ENCODE peak calls at places on chromosomes 13 and 19, in seven cellular contexts. T, U, N, B, E, Q and V are unnamed samples.

GRCh38 chr13:67966065-67966464 is 735.9 kb upstream of the PCDH9 start:
- DNase-seq in E (no peak), T (no peak), Q (no peak), U (no peak), B (no peak), N (no peak), V (no peak)

GRCh38 chr13:94435604-94436226 is 43.8 kb downstream of the DCT start:
- DNase-seq in U (no peak), E (peak; percentile 61), Q (peak; percentile 2), N (peak; percentile 41), B (no peak), T (no peak), V (no peak)

GRCh38 chr19:1252221-1252817 is 3.9 kb downstream of the MIDN start:
- DNase-seq in Q (peak; percentile 81), U (peak; percentile 84), B (peak; percentile 96), N (peak; percentile 72), E (peak; percentile 96), T (no peak), V (peak; percentile 38)

GRCh38 chr19:10419200-10419645 is 1.1 kb upstream of the PDE4A start:
- DNase-seq in B (no peak), E (no peak), N (no peak), T (no peak), Q (no peak), U (no peak), V (no peak)

GRCh38 chr19:29845576-29846176 is 33.9 kb downstream of the CCNE1 start:
- DNase-seq in E (peak; percentile 37), B (peak; percentile 84), N (peak; percentile 29), T (no peak), Q (no peak), U (no peak), V (no peak)

GRCh38 chr13:23848639-23849282 is 40.4 kb downstream of the MIPEP start:
- DNase-seq in U (peak; percentile 15), Q (no peak), E (peak; percentile 70), N (no peak), T (no peak), B (no peak), V (no peak)

GRCh38 chr13:111031531-111031961 is 83.6 kb upstream of the ARHGEF7 start:
- DNase-seq in E (no peak), U (no peak), B (no peak), N (no peak), Q (peak; percentile 80), T (no peak), V (no peak)

GRCh38 chr13:20178156-20178555 is 14.6 kb downstream of the GJB2 start:
- DNase-seq in E (peak; percentile 73), Q (no peak), B (no peak), T (no peak), U (no peak), N (no peak), V (no peak)

GRCh38 chr19:39684283-39684682 is 20.0 kb upstream of the LGALS14 start:
- DNase-seq in E (no peak), T (no peak), B (no peak), N (no peak), U (peak; percentile 46), Q (no peak), V (no peak)

GRCh38 chr13:105466376-105466775 is 1069.1 kb downstream of the EFNB2 start:
- DNase-seq in N (no peak), E (no peak), B (no peak), U (no peak), Q (no peak), T (no peak), V (no peak)

GRCh38 chr13:95124959-95125358 is 176.3 kb downstream of the ABCC4 start:
- DNase-seq in B (no peak), T (no peak), E (peak; percentile 42), Q (no peak), U (no peak), N (no peak), V (no peak)

GRCh38 chr13:99119686-99120085 is 81.0 kb upstream of the UBAC2 start:
- DNase-seq in Q (no peak), U (no peak), N (no peak), B (no peak), T (no peak), E (no peak), V (no peak)

GRCh38 chr13:58254961-58255360 is 623.4 kb downstream of the PCDH17 start:
- DNase-seq in Q (no peak), N (no peak), B (no peak), T (no peak), U (no peak), E (no peak), V (no peak)

GRCh38 chr13:33441015-33441414 is 155.5 kb upstream of the STARD13 start:
- DNase-seq in B (no peak), Q (no peak), E (peak; percentile 60), N (no peak), T (no peak), U (no peak), V (peak; percentile 5)

GRCh38 chr13:97259787-97260641 is 37.9 kb downstream of the MBNL2 start:
- DNase-seq in E (peak; percentile 40), Q (no peak), B (no peak), T (no peak), U (peak; percentile 94), N (no peak), V (no peak)

GRCh38 chr19:11115895-11116446 is 26.7 kb downstream of the LDLR start:
- DNase-seq in Q (no peak), U (no peak), T (no peak), E (no peak), N (no peak), B (no peak), V (no peak)

GRCh38 chr13:94009696-94010095 is 469.8 kb downstream of the DCT start:
- DNase-seq in Q (peak; percentile 3), T (no peak), N (no peak), E (peak; percentile 20), B (no peak), U (no peak), V (no peak)

GRCh38 chr19:58578430-58578925 is 5.3 kb upstream of the MZF1 start:
- DNase-seq in Q (no peak), N (no peak), T (no peak), B (no peak), E (peak; percentile 32), U (no peak), V (no peak)

DNA sequence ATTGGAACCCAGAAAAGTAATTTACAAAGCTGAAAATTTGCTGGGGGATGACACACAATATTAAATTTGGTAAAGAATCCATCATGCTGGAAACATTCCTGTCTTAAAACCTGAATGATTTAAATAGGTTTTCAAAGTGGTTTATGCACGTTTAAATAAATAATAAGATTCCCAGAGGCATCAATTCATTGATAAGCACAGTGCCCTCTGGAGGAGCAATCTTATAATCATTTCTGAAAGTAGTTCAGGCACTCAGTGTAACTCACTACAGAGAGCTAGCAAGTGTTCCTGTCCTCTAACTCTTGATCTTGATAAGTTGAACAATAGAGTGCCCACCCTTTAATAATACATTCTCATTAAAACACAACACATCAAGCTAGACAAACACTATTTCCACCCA is 43.5 kb upstream of the SHISA2 start:
- DNase-seq in U (no peak), T (no peak), B (no peak), Q (no peak), N (no peak), E (no peak), V (no peak)
- TF ChIP-seq CTCF in U (no peak), T (peak; percentile 28), B (no peak), Q (no peak), N (no peak), E (no peak), V (no peak)

GRCh38 chr13:19148561-19148960 is 33.1 kb downstream of the TUBA3C start:
- DNase-seq in B (no peak), E (no peak), T (no peak), N (no peak), Q (no peak), U (no peak), V (no peak)
- TF ChIP-seq CTCF in B (no peak), E (no peak), T (no peak), N (no peak), Q (no peak), U (no peak), V (no peak)

GRCh38 chr13:73275163-73275562 is 216.4 kb downstream of the KLF5 start:
- DNase-seq in U (no peak), Q (no peak), T (no peak), B (no peak), E (no peak), N (no peak), V (no peak)
- TF ChIP-seq CTCF in U (no peak), Q (no peak), T (peak; percentile 23), B (no peak), E (no peak), N (no peak), V (no peak)

DNA sequence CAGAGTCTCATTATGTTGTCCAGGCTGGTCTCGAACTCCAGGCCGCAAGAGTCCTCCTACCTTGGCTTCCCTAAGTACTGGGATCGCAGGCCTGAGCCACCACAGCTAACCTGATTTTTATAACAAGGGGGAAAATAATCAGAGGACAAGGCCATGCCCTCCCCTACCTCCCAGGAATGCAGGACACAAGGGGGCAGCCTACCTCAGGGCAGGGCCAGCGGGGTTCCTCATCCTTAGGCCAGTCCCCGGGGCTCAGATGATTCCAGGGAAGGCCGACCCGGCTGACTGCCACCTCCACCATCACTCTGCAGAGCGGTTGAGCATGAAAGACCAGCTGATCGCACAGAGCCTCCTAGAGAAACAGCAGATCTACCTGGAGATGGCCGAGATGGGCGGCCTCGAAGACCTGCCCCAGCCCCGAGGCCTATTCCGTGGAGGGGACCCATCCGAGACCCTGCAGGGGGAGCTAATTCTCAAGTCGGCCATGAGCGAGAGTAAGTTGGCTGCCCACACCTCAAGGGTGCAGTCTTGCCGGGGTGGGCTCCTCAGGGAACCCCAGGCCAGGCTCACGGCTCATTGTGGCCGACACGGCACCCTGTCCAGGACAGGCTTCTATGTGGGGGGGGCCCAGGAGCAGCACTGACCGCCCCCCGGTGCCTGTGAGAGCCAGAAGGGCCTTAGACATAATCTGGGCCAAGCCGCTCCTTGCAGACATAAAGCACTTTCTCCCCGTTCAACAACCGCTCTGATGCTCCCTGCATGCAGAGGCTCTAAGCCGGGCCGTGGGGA is 26.8 kb downstream of the PEX11G start:
- DNase-seq in B (no peak), Q (no peak), N (no peak), T (no peak), E (no peak), U (no peak), V (no peak)
- TF ChIP-seq CTCF in B (no peak), Q (peak; percentile 22), N (no peak), T (no peak), E (no peak), U (no peak), V (no peak)

GRCh38 chr19:48738557-48739399 is 1.6 kb downstream of the RASIP1 start:
- DNase-seq in T (peak; percentile 96), U (peak; percentile 74), B (peak; percentile 97), E (peak; percentile 95), N (peak; percentile 100), Q (peak; percentile 19), V (peak; percentile 99)

GRCh38 chr19:48740705-48741030 is 258 bp upstream of the RASIP1 start:
- DNase-seq in N (no peak), T (no peak), B (no peak), U (no peak), E (no peak), Q (no peak), V (no peak)

GRCh38 chr19:48739400-48739825 is 997 bp downstream of the RASIP1 start:
- DNase-seq in E (no peak), T (no peak), Q (no peak), U (no peak), N (no peak), B (no peak), V (no peak)

GRCh38 chr19:48741222-48741999 is 1.0 kb upstream of the RASIP1 start:
- DNase-seq in T (no peak), U (no peak), E (peak; percentile 43), Q (no peak), B (peak; percentile 80), N (peak; percentile 69), V (peak; percentile 58)

GRCh38 chr19:48739835-48740704 is at the start of gene RASIP1:
- DNase-seq in Q (no peak), T (no peak), U (no peak), E (no peak), N (no peak), B (peak; percentile 83), V (peak; percentile 80)
- TF ChIP-seq CTCF in Q (no peak), T (no peak), U (no peak), E (no peak), N (no peak), B (no peak), V (no peak)